ENCODE peak calls at places on chromosomes 6 and 20, in seven cellular contexts. G is pons; W is ACHN; E is AG08395; U is left lung; H is astrocyte of the spinal cord; M is stimulated activated CD8-positive, alpha-beta memory T cell treated with anti-CD3 and anti-CD28 coated beads, Interleukin-12 subunit alpha, Interleukin-12 subunit beta, amount 100 ng/mL, for 4 hours. A is an unnamed sample.

GRCh38 chr6:20492099-20492498 is 42.2 kb upstream of the CDKAL1 start:
- DNase-seq in G (no peak), W (no peak), E (no peak), U (no peak), H (no peak), M (no peak), A (no peak)

GRCh38 chr6:87979737-87980136 is 67.9 kb upstream of the SPACA1 start:
- DNase-seq in G (no peak), W (no peak), E (no peak), U (no peak), H (no peak), M (no peak), A (no peak)

GRCh38 chr6:144234935-144235334 is 50.2 kb upstream of the UTRN start:
- DNase-seq in G (no peak), W (no peak), E (no peak), U (no peak), H (no peak), M (no peak), A (no peak)

GRCh38 chr6:122710908-122711307 is 68.6 kb upstream of the FABP7 start:
- DNase-seq in G (no peak), W (no peak), E (no peak), U (no peak), H (no peak), M (no peak), A (no peak)

GRCh38 chr6:150301871-150302800 is 66.7 kb upstream of the IYD start:
- DNase-seq in G (no peak), W (peak; percentile 67), E (peak; percentile 78), U (no peak), H (peak; percentile 74), M (no peak), A (peak; percentile 62)

GRCh38 chr20:61024390-61024789 is 227.7 kb upstream of the CDH4 start:
- DNase-seq in G (no peak), W (no peak), E (no peak), U (no peak), H (no peak), M (no peak), A (no peak)

GRCh38 chr20:21105429-21106170 is 558 bp downstream of the LINC00237 start:
- DNase-seq in G (no peak), W (no peak), E (no peak), U (peak; percentile 74), H (no peak), M (no peak), A (no peak)

GRCh38 chr20:19433371-19434316 is 221.2 kb downstream of the SLC24A3 start:
- DNase-seq in G (no peak), W (no peak), E (peak; percentile 50), U (no peak), H (peak; percentile 58), M (no peak), A (no peak)

GRCh38 chr6:107488174-107488874 is 1.6 kb upstream of the SOBP start:
- DNase-seq in G (no peak), W (no peak), E (no peak), U (no peak), H (peak; percentile 8), M (no peak), A (no peak)

GRCh38 chr20:19056909-19057308 is 155.5 kb upstream of the SLC24A3 start:
- DNase-seq in G (no peak), W (no peak), E (no peak), U (no peak), H (no peak), M (no peak), A (no peak)

GRCh38 chr6:146984251-146984924 is 219.8 kb upstream of the STXBP5 start:
- DNase-seq in G (no peak), W (no peak), E (peak; percentile 15), U (peak; percentile 23), H (no peak), M (no peak), A (no peak)